ENCODE peak calls at places on chromosomes 12 and 14, in six cellular contexts. One of them, this sample, is unnamed. For H3K4me1, the result is how much of the 10 kb centered on the place peaks cover.

GRCh38 chr14:100983710-100984109 is 80.2 kb upstream of the RTL1 start:
- DNase-seq in lung: no peak
- DNase-seq in esophagus squamous epithelium: no peak
- DNase-seq in Peyer's patch: no peak
- DNase-seq in HCT116: no peak
- DNase-seq in H9: no peak
- DNase-seq in this sample: no peak

GRCh38 chr14:55388160-55388559 is 23.5 kb downstream of the ATG14 start:
- DNase-seq in HCT116: no peak
- DNase-seq in H9: no peak
- DNase-seq in lung: no peak
- DNase-seq in esophagus squamous epithelium: no peak
- DNase-seq in Peyer's patch: no peak
- DNase-seq in this sample: no peak

GRCh38 chr12:128971802-128972201 is 118.5 kb downstream of the GLT1D1 start:
- DNase-seq in Peyer's patch: no peak
- DNase-seq in esophagus squamous epithelium: no peak
- DNase-seq in HCT116: no peak
- DNase-seq in lung: no peak
- DNase-seq in H9: no peak
- DNase-seq in this sample: no peak

GRCh38 chr12:129973236-129973961 is 69.6 kb upstream of the TMEM132D start:
- DNase-seq in HCT116: no peak
- DNase-seq in lung: no peak
- DNase-seq in Peyer's patch: no peak
- DNase-seq in H9: no peak
- DNase-seq in esophagus squamous epithelium: no peak
- DNase-seq in this sample: peak

GRCh38 chr12:29187756-29188155 is 38.7 kb downstream of the FAR2 start:
- DNase-seq in lung: no peak
- DNase-seq in esophagus squamous epithelium: no peak
- DNase-seq in Peyer's patch: no peak
- DNase-seq in H9: no peak
- DNase-seq in HCT116: no peak
- DNase-seq in this sample: no peak

GRCh38 chr12:126784328-126784921 is 1482.5 kb upstream of the TMEM132C start:
- DNase-seq in lung: no peak
- DNase-seq in esophagus squamous epithelium: no peak
- DNase-seq in HCT116: peak
- DNase-seq in Peyer's patch: peak
- DNase-seq in H9: peak
- DNase-seq in this sample: no peak

GRCh38 chr14:98236314-98236713 is 1035.7 kb downstream of the BCL11B start:
- DNase-seq in H9: no peak
- DNase-seq in Peyer's patch: no peak
- DNase-seq in HCT116: no peak
- DNase-seq in esophagus squamous epithelium: no peak
- DNase-seq in lung: no peak
- DNase-seq in this sample: no peak

GRCh38 chr12:57027805-57028153 is 11.4 kb upstream of the TAC3 start:
- DNase-seq in esophagus squamous epithelium: no peak
- DNase-seq in H9: no peak
- DNase-seq in lung: no peak
- DNase-seq in Peyer's patch: no peak
- DNase-seq in HCT116: no peak
- DNase-seq in this sample: no peak

GRCh38 chr14:37546621-37547447 is 48.2 kb downstream of the FOXA1 start:
- DNase-seq in esophagus squamous epithelium: no peak
- DNase-seq in HCT116: no peak
- DNase-seq in Peyer's patch: no peak
- DNase-seq in lung: peak
- DNase-seq in H9: no peak
- DNase-seq in this sample: no peak

GRCh38 chr14:75418779-75419768 is 8.7 kb upstream of the JDP2 start:
- DNase-seq in H9: peak
- DNase-seq in HCT116: peak
- DNase-seq in Peyer's patch: peak
- DNase-seq in lung: no peak
- DNase-seq in esophagus squamous epithelium: no peak
- DNase-seq in this sample: no peak

GRCh38 chr12:30598889-30599288 is 96.8 kb downstream of the IPO8 start:
- DNase-seq in esophagus squamous epithelium: no peak
- DNase-seq in H9: no peak
- DNase-seq in HCT116: no peak
- DNase-seq in Peyer's patch: no peak
- DNase-seq in lung: no peak
- DNase-seq in this sample: no peak

GRCh38 chr14:61315288-61315687 is 6.1 kb upstream of the PRKCH start:
- DNase-seq in lung: no peak
- DNase-seq in esophagus squamous epithelium: no peak
- DNase-seq in HCT116: no peak
- DNase-seq in Peyer's patch: no peak
- DNase-seq in H9: no peak
- DNase-seq in this sample: no peak

GRCh38 chr12:117363263-117363662 is 1.8 kb upstream of the NOS1 start:
- DNase-seq in H9: no peak
- DNase-seq in Peyer's patch: no peak
- DNase-seq in HCT116: no peak
- DNase-seq in lung: no peak
- DNase-seq in esophagus squamous epithelium: no peak
- DNase-seq in this sample: peak

GRCh38 chr12:21220266-21220665 is 89.3 kb downstream of the SLCO1B1 start:
- DNase-seq in lung: no peak
- DNase-seq in HCT116: no peak
- DNase-seq in H9: no peak
- DNase-seq in esophagus squamous epithelium: no peak
- DNase-seq in Peyer's patch: no peak
- DNase-seq in this sample: no peak

GRCh38 chr12:113781415-113782198 is 184.5 kb downstream of the RBM19 start:
- DNase-seq in HCT116: no peak
- DNase-seq in H9: no peak
- DNase-seq in lung: no peak
- DNase-seq in Peyer's patch: no peak
- DNase-seq in esophagus squamous epithelium: no peak
- DNase-seq in this sample: no peak

GRCh38 chr12:27866382-27867101 is 86.5 kb upstream of the MANSC4 start:
- DNase-seq in lung: no peak
- DNase-seq in H9: no peak
- DNase-seq in esophagus squamous epithelium: no peak
- DNase-seq in Peyer's patch: no peak
- DNase-seq in HCT116: no peak
- DNase-seq in this sample: no peak

GRCh38 chr12:78146365-78146772 is 315.7 kb downstream of the NAV3 start:
- DNase-seq in Peyer's patch: no peak
- DNase-seq in H9: no peak
- DNase-seq in esophagus squamous epithelium: no peak
- DNase-seq in lung: no peak
- DNase-seq in HCT116: peak
- DNase-seq in this sample: peak

GRCh38 chr14:99273025-99273723 is 1.2 kb upstream of the BCL11B start:
- DNase-seq in esophagus squamous epithelium: no peak
- DNase-seq in H9: peak
- DNase-seq in lung: no peak
- DNase-seq in Peyer's patch: peak
- DNase-seq in HCT116: no peak
- DNase-seq in this sample: peak

GRCh38 chr14:50060871-50061663 is 55.3 kb downstream of the VCPKMT start:
- DNase-seq in HCT116: no peak
- DNase-seq in lung: no peak
- DNase-seq in Peyer's patch: peak
- DNase-seq in H9: no peak
- DNase-seq in esophagus squamous epithelium: no peak
- DNase-seq in this sample: peak

GRCh38 chr12:118237908-118238307 is 102.0 kb downstream of the PEBP1 start:
- DNase-seq in HCT116: peak
- DNase-seq in lung: no peak
- DNase-seq in esophagus squamous epithelium: no peak
- DNase-seq in H9: no peak
- DNase-seq in Peyer's patch: no peak
- DNase-seq in this sample: no peak

GRCh38 chr12:58443273-58443980 is 476.9 kb downstream of the LRIG3 start:
- DNase-seq in HCT116: peak
- DNase-seq in H9: peak
- DNase-seq in Peyer's patch: no peak
- DNase-seq in esophagus squamous epithelium: no peak
- DNase-seq in lung: no peak
- DNase-seq in this sample: no peak

GRCh38 chr14:104971447-104972240 is 6.5 kb downstream of the AHNAK2 start:
- DNase-seq in H9: no peak
- DNase-seq in Peyer's patch: no peak
- DNase-seq in esophagus squamous epithelium: no peak
- DNase-seq in HCT116: no peak
- DNase-seq in lung: no peak
- DNase-seq in this sample: peak
- H3K4me1 ChIP-seq in H9: under half
- H3K4me1 ChIP-seq in Peyer's patch: half or more
- H3K4me1 ChIP-seq in esophagus squamous epithelium: half or more
- H3K4me1 ChIP-seq in HCT116: half or more
- H3K4me1 ChIP-seq in lung: half or more
- H3K4me1 ChIP-seq in this sample: under half

GRCh38 chr14:91114079-91115065 is 499 bp downstream of the DGLUCY start:
- DNase-seq in Peyer's patch: peak
- DNase-seq in esophagus squamous epithelium: peak
- DNase-seq in lung: peak
- DNase-seq in HCT116: peak
- DNase-seq in H9: peak
- DNase-seq in this sample: peak

GRCh38 chr14:91108941-91109611 is 4.8 kb upstream of the DGLUCY start:
- DNase-seq in HCT116: no peak
- DNase-seq in H9: no peak
- DNase-seq in lung: no peak
- DNase-seq in esophagus squamous epithelium: no peak
- DNase-seq in Peyer's patch: peak
- DNase-seq in this sample: peak

GRCh38 chr14:91113829-91114078 is at the start of gene DGLUCY:
- DNase-seq in Peyer's patch: peak
- DNase-seq in lung: peak
- DNase-seq in esophagus squamous epithelium: no peak
- DNase-seq in H9: no peak
- DNase-seq in HCT116: no peak
- DNase-seq in this sample: peak

GRCh38 chr14:91112172-91112571 is 1.7 kb upstream of the DGLUCY start:
- DNase-seq in esophagus squamous epithelium: no peak
- DNase-seq in HCT116: no peak
- DNase-seq in H9: no peak
- DNase-seq in lung: no peak
- DNase-seq in Peyer's patch: no peak
- DNase-seq in this sample: no peak

GRCh38 chr14:91111443-91111842 is 2.4 kb upstream of the DGLUCY start:
- DNase-seq in HCT116: no peak
- DNase-seq in lung: no peak
- DNase-seq in Peyer's patch: no peak
- DNase-seq in H9: no peak
- DNase-seq in esophagus squamous epithelium: no peak
- DNase-seq in this sample: no peak
- H3K4me1 ChIP-seq in HCT116: under half
- H3K4me1 ChIP-seq in lung: under half
- H3K4me1 ChIP-seq in Peyer's patch: under half
- H3K4me1 ChIP-seq in H9: under half
- H3K4me1 ChIP-seq in esophagus squamous epithelium: half or more
- H3K4me1 ChIP-seq in this sample: under half

GRCh38 chr14:38838049-38838978 is 264.7 kb downstream of the SEC23A start:
- DNase-seq in HCT116: no peak
- DNase-seq in Peyer's patch: no peak
- DNase-seq in esophagus squamous epithelium: no peak
- DNase-seq in lung: no peak
- DNase-seq in H9: no peak
- DNase-seq in this sample: no peak

GRCh38 chr14:38837333-38838048 is 265.5 kb downstream of the SEC23A start:
- DNase-seq in Peyer's patch: no peak
- DNase-seq in HCT116: no peak
- DNase-seq in H9: no peak
- DNase-seq in lung: no peak
- DNase-seq in esophagus squamous epithelium: no peak
- DNase-seq in this sample: no peak

GRCh38 chr14:38836539-38836938 is 266.5 kb downstream of the SEC23A start:
- DNase-seq in lung: no peak
- DNase-seq in H9: no peak
- DNase-seq in esophagus squamous epithelium: no peak
- DNase-seq in HCT116: no peak
- DNase-seq in Peyer's patch: no peak
- DNase-seq in this sample: no peak

GRCh38 chr14:38838979-38839323 is 264.1 kb downstream of the SEC23A start:
- DNase-seq in lung: no peak
- DNase-seq in H9: no peak
- DNase-seq in Peyer's patch: no peak
- DNase-seq in HCT116: no peak
- DNase-seq in esophagus squamous epithelium: no peak
- DNase-seq in this sample: no peak

GRCh38 chr14:38839743-38840375 is 263.2 kb downstream of the SEC23A start:
- DNase-seq in lung: no peak
- DNase-seq in Peyer's patch: no peak
- DNase-seq in esophagus squamous epithelium: no peak
- DNase-seq in H9: no peak
- DNase-seq in HCT116: no peak
- DNase-seq in this sample: no peak
- H3K4me1 ChIP-seq in lung: under half
- H3K4me1 ChIP-seq in Peyer's patch: under half
- H3K4me1 ChIP-seq in esophagus squamous epithelium: under half
- H3K4me1 ChIP-seq in H9: under half
- H3K4me1 ChIP-seq in HCT116: under half
- H3K4me1 ChIP-seq in this sample: under half

GRCh38 chr12:50506753-50507473 is 2.1 kb downstream of the DIP2B start:
- DNase-seq in H9: no peak
- DNase-seq in HCT116: no peak
- DNase-seq in esophagus squamous epithelium: no peak
- DNase-seq in Peyer's patch: no peak
- DNase-seq in lung: no peak
- DNase-seq in this sample: no peak

GRCh38 chr12:50505945-50506344 is 1.2 kb downstream of the DIP2B start:
- DNase-seq in Peyer's patch: peak
- DNase-seq in HCT116: no peak
- DNase-seq in esophagus squamous epithelium: no peak
- DNase-seq in H9: no peak
- DNase-seq in lung: peak
- DNase-seq in this sample: no peak

GRCh38 chr12:50508420-50508819 is 3.6 kb downstream of the DIP2B start:
- DNase-seq in esophagus squamous epithelium: no peak
- DNase-seq in lung: no peak
- DNase-seq in Peyer's patch: no peak
- DNase-seq in H9: no peak
- DNase-seq in HCT116: no peak
- DNase-seq in this sample: no peak

GRCh38 chr12:50507930-50508329 is 3.1 kb downstream of the DIP2B start:
- DNase-seq in esophagus squamous epithelium: no peak
- DNase-seq in H9: no peak
- DNase-seq in lung: no peak
- DNase-seq in HCT116: no peak
- DNase-seq in Peyer's patch: no peak
- DNase-seq in this sample: no peak

DNA sequence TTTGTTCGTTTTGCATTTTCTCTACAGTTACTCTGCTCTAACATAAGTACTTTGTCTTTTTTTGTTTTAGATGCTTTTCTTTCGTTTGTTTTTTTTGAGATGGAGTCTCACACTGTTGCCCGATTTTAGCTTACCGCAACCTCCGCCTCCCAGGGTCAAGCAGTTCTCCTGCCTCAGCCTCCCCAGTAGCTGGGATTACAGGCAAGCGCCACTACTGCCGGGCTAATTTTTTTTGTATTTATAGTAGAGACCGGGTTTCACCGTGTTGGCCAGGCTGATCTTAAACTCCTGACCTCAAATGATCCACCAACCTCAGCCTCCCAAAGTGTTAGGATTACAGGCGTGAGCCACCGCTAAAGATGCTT is 2.7 kb downstream of the DIP2B start:
- DNase-seq in H9: no peak
- DNase-seq in Peyer's patch: no peak
- DNase-seq in esophagus squamous epithelium: no peak
- DNase-seq in HCT116: no peak
- DNase-seq in lung: no peak
- DNase-seq in this sample: no peak
- H3K4me1 ChIP-seq in H9: under half
- H3K4me1 ChIP-seq in Peyer's patch: under half
- H3K4me1 ChIP-seq in esophagus squamous epithelium: half or more
- H3K4me1 ChIP-seq in HCT116: under half
- H3K4me1 ChIP-seq in lung: under half
- H3K4me1 ChIP-seq in this sample: under half